ENCODE peak calls at places on chromosomes 3 and 15, in four cellular contexts. One of them, this sample, is unnamed.

GRCh38 chr3:170614214-170614966 is 28.5 kb upstream of the SLC7A14 start:
- DNase-seq in astrocyte: peak
- DNase-seq in mammary epithelial cell: peak
- DNase-seq in GM23338: no peak
- DNase-seq in this sample: no peak

GRCh38 chr3:46468758-46469600 is 4.3 kb upstream of the LTF start:
- DNase-seq in mammary epithelial cell: no peak
- DNase-seq in astrocyte: no peak
- DNase-seq in GM23338: no peak
- DNase-seq in this sample: no peak

GRCh38 chr3:136819784-136820640 is 1.1 kb downstream of the SLC35G2 start:
- DNase-seq in astrocyte: peak
- DNase-seq in mammary epithelial cell: peak
- DNase-seq in GM23338: peak
- DNase-seq in this sample: no peak

GRCh38 chr15:39448409-39448808 is 132.5 kb upstream of the THBS1 start:
- DNase-seq in GM23338: no peak
- DNase-seq in mammary epithelial cell: no peak
- DNase-seq in astrocyte: peak
- DNase-seq in this sample: no peak

GRCh38 chr15:71278989-71279756 is 163.9 kb downstream of the THSD4 start:
- DNase-seq in GM23338: no peak
- DNase-seq in astrocyte: peak
- DNase-seq in mammary epithelial cell: peak
- DNase-seq in this sample: no peak

GRCh38 chr3:173932624-173933023 is 535.1 kb downstream of the NLGN1 start:
- DNase-seq in mammary epithelial cell: peak
- DNase-seq in GM23338: no peak
- DNase-seq in astrocyte: peak
- DNase-seq in this sample: peak

GRCh38 chr15:57610130-57610529 is 18.4 kb downstream of the MYZAP start:
- DNase-seq in mammary epithelial cell: peak
- DNase-seq in GM23338: no peak
- DNase-seq in astrocyte: peak
- DNase-seq in this sample: no peak

GRCh38 chr3:17707813-17708543 is 34.5 kb downstream of the TBC1D5 start:
- DNase-seq in mammary epithelial cell: no peak
- DNase-seq in astrocyte: no peak
- DNase-seq in GM23338: no peak
- DNase-seq in this sample: no peak

GRCh38 chr15:76337047-76337738 is 620 bp downstream of the ISL2 start:
- DNase-seq in GM23338: peak
- DNase-seq in astrocyte: no peak
- DNase-seq in mammary epithelial cell: peak
- DNase-seq in this sample: no peak

GRCh38 chr3:180619723-180620122 is 17.8 kb downstream of the TTC14 start:
- DNase-seq in mammary epithelial cell: no peak
- DNase-seq in astrocyte: peak
- DNase-seq in GM23338: no peak
- DNase-seq in this sample: no peak

GRCh38 chr3:125238759-125239158 is 26.2 kb upstream of the SLC12A8 start:
- DNase-seq in GM23338: no peak
- DNase-seq in mammary epithelial cell: no peak
- DNase-seq in astrocyte: no peak
- DNase-seq in this sample: no peak

GRCh38 chr3:141114816-141115458 is 63.8 kb downstream of the SPSB4 start:
- DNase-seq in astrocyte: no peak
- DNase-seq in mammary epithelial cell: no peak
- DNase-seq in GM23338: peak
- DNase-seq in this sample: no peak

GRCh38 chr3:52294320-52295150 is 6.9 kb downstream of the GLYCTK start:
- DNase-seq in GM23338: no peak
- DNase-seq in mammary epithelial cell: no peak
- DNase-seq in astrocyte: no peak
- DNase-seq in this sample: no peak

GRCh38 chr15:58515807-58516206 is 84.0 kb downstream of the LIPC start:
- DNase-seq in astrocyte: no peak
- DNase-seq in mammary epithelial cell: no peak
- DNase-seq in GM23338: no peak
- DNase-seq in this sample: no peak

GRCh38 chr3:179265875-179266274 is 15.0 kb upstream of the KCNMB3 start:
- DNase-seq in mammary epithelial cell: no peak
- DNase-seq in GM23338: no peak
- DNase-seq in astrocyte: no peak
- DNase-seq in this sample: no peak

GRCh38 chr3:112774293-112774926 is 72.3 kb downstream of the CD200R1L start:
- DNase-seq in GM23338: no peak
- DNase-seq in mammary epithelial cell: peak
- DNase-seq in astrocyte: peak
- DNase-seq in this sample: peak

GRCh38 chr15:47415539-47415971 is 301.8 kb upstream of the SEMA6D start:
- DNase-seq in astrocyte: no peak
- DNase-seq in GM23338: no peak
- DNase-seq in mammary epithelial cell: no peak
- DNase-seq in this sample: no peak

GRCh38 chr3:159632124-159632523 is 356.5 kb upstream of the IL12A start:
- DNase-seq in mammary epithelial cell: no peak
- DNase-seq in astrocyte: no peak
- DNase-seq in GM23338: peak
- DNase-seq in this sample: no peak

GRCh38 chr15:64991536-64992135 is 1.9 kb upstream of the SPG21 start:
- DNase-seq in mammary epithelial cell: no peak
- DNase-seq in astrocyte: no peak
- DNase-seq in GM23338: no peak
- DNase-seq in this sample: no peak

GRCh38 chr15:41666353-41666920 is 6.2 kb downstream of the MGA start:
- DNase-seq in mammary epithelial cell: peak
- DNase-seq in astrocyte: peak
- DNase-seq in GM23338: no peak
- DNase-seq in this sample: no peak

GRCh38 chr15:38531509-38531908 is 33.1 kb downstream of the RASGRP1 start:
- DNase-seq in mammary epithelial cell: peak
- DNase-seq in astrocyte: peak
- DNase-seq in GM23338: no peak
- DNase-seq in this sample: no peak

GRCh38 chr3:42117175-42118008 is 26.2 kb downstream of the TRAK1 start:
- DNase-seq in GM23338: peak
- DNase-seq in mammary epithelial cell: peak
- DNase-seq in astrocyte: peak
- DNase-seq in this sample: no peak

GRCh38 chr3:154956815-154957214 is 123.3 kb upstream of the MME start:
- DNase-seq in mammary epithelial cell: peak
- DNase-seq in astrocyte: no peak
- DNase-seq in GM23338: no peak
- DNase-seq in this sample: peak

GRCh38 chr3:195197764-195198423 is 73.1 kb downstream of the XXYLT1 start:
- DNase-seq in GM23338: no peak
- DNase-seq in astrocyte: peak
- DNase-seq in mammary epithelial cell: peak
- DNase-seq in this sample: no peak

GRCh38 chr15:84722628-84723027 is 6.7 kb upstream of the SEC11A start:
- DNase-seq in mammary epithelial cell: peak
- DNase-seq in astrocyte: no peak
- DNase-seq in GM23338: no peak
- DNase-seq in this sample: no peak

GRCh38 chr15:64861331-64861730 is 19.6 kb downstream of the PLEKHO2 start:
- DNase-seq in GM23338: no peak
- DNase-seq in astrocyte: no peak
- DNase-seq in mammary epithelial cell: no peak
- DNase-seq in this sample: no peak

GRCh38 chr3:14823910-14824629 is 5.3 kb downstream of the FGD5 start:
- DNase-seq in astrocyte: no peak
- DNase-seq in mammary epithelial cell: peak
- DNase-seq in GM23338: no peak
- DNase-seq in this sample: no peak

GRCh38 chr15:100278596-100279380 is 63.0 kb downstream of the ADAMTS17 start:
- DNase-seq in astrocyte: no peak
- DNase-seq in mammary epithelial cell: no peak
- DNase-seq in GM23338: no peak
- DNase-seq in this sample: no peak

GRCh38 chr15:92682772-92683510 is 27.4 kb upstream of the FAM174B start:
- DNase-seq in astrocyte: no peak
- DNase-seq in mammary epithelial cell: no peak
- DNase-seq in GM23338: no peak
- DNase-seq in this sample: no peak

GRCh38 chr15:43948691-43949325 is 122.0 kb downstream of the WDR76 start:
- DNase-seq in astrocyte: peak
- DNase-seq in mammary epithelial cell: no peak
- DNase-seq in GM23338: no peak
- DNase-seq in this sample: peak

GRCh38 chr3:4350789-4351163 is 47.6 kb downstream of the SETMAR start:
- DNase-seq in GM23338: peak
- DNase-seq in mammary epithelial cell: peak
- DNase-seq in astrocyte: peak
- DNase-seq in this sample: peak

GRCh38 chr3:168121175-168121853 is 25.6 kb upstream of the GOLIM4 start:
- DNase-seq in GM23338: no peak
- DNase-seq in mammary epithelial cell: no peak
- DNase-seq in astrocyte: peak
- DNase-seq in this sample: no peak

GRCh38 chr3:183265713-183266417 is 12.8 kb downstream of the B3GNT5 start:
- DNase-seq in GM23338: peak
- DNase-seq in mammary epithelial cell: peak
- DNase-seq in astrocyte: peak
- DNase-seq in this sample: no peak

GRCh38 chr3:55622116-55622515 is 135.0 kb upstream of the WNT5A start:
- DNase-seq in GM23338: no peak
- DNase-seq in mammary epithelial cell: peak
- DNase-seq in astrocyte: peak
- DNase-seq in this sample: no peak

GRCh38 chr15:66566963-66567531 is 1.2 kb upstream of the LCTL start:
- DNase-seq in GM23338: peak
- DNase-seq in astrocyte: peak
- DNase-seq in mammary epithelial cell: peak
- DNase-seq in this sample: peak

GRCh38 chr15:66565141-66565595 is 630 bp downstream of the LCTL start:
- DNase-seq in astrocyte: no peak
- DNase-seq in mammary epithelial cell: no peak
- DNase-seq in GM23338: peak
- DNase-seq in this sample: no peak

GRCh38 chr15:66563566-66564110 is 2.2 kb downstream of the LCTL start:
- DNase-seq in mammary epithelial cell: no peak
- DNase-seq in astrocyte: no peak
- DNase-seq in GM23338: no peak
- DNase-seq in this sample: no peak

GRCh38 chr15:66564136-66565041 is 1.4 kb downstream of the LCTL start:
- DNase-seq in GM23338: peak
- DNase-seq in mammary epithelial cell: no peak
- DNase-seq in astrocyte: no peak
- DNase-seq in this sample: no peak

DNA sequence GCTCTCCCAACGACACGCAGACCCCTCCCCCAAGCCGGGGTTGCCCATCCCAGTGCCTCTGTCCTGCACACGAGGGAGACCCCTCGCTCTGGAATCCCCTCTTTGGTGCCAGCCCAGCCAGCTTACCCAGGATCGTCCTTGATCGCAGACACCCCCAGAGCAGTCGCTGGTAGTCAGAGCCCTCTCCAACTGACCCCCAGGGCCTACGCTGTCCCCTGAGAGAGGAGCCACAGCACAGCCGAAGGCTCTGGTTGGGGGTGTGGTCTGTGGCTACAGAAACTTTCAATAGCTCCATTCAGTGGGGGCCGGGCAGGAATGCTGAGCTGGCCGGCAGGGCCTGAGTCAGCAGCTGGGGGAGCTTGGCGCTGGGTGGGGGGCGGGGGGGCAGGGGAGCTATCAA is at the start of gene LCTL:
- DNase-seq in GM23338: peak
- DNase-seq in mammary epithelial cell: peak
- DNase-seq in astrocyte: peak
- DNase-seq in this sample: peak
- TF ChIP-seq EZH2 in GM23338: no peak
- TF ChIP-seq EZH2 in mammary epithelial cell: no peak
- TF ChIP-seq EZH2 in astrocyte: no peak
- TF ChIP-seq EZH2 in this sample: no peak

DNA sequence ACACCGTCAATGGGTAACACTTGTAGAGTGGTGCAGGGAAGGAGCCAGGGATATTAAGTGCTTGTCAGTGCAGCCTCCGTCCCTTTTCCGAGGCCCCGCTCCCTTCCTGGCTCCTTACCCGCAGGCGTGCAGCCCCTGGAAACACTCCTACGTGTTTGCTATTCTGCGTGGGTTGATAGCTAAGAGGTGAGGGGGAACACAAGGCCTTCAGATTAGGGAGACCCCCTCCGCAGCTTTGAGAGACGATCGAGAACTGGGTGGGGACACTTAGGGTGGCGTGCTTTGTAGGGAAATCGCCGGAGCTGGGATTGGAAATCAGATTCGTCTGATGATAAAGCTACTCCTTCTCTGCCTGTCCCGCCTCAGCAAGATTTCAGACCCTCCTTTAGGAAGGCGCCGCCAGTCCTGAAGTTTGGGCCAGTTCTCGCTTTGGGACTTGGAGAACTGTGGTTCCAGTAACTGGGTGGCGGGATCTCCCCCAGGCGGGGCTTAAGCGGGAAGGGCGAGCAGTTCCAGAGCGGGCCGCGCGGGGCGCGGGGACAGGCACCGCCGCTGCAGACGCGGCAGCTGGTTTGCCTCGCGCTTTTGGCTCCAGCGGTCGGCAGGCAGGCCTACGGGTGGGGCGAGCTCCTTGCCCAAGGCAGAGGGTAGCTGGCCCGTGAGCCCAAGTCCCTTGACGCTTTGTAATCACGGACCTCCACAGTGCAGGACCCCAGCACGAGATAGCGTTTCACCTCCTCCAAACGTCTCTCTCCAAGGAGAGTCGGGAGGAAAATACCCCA is 8.0 kb upstream of the FAM107A start:
- DNase-seq in GM23338: peak
- DNase-seq in mammary epithelial cell: peak
- DNase-seq in astrocyte: peak
- DNase-seq in this sample: peak
- TF ChIP-seq EZH2 in GM23338: no peak
- TF ChIP-seq EZH2 in mammary epithelial cell: no peak
- TF ChIP-seq EZH2 in astrocyte: no peak
- TF ChIP-seq EZH2 in this sample: no peak

GRCh38 chr15:29570121-29570930 is 251.9 kb downstream of the TJP1 start:
- DNase-seq in mammary epithelial cell: no peak
- DNase-seq in astrocyte: no peak
- DNase-seq in GM23338: peak
- DNase-seq in this sample: peak

GRCh38 chr15:29571728-29572454 is 250.4 kb downstream of the TJP1 start:
- DNase-seq in mammary epithelial cell: no peak
- DNase-seq in GM23338: peak
- DNase-seq in astrocyte: no peak
- DNase-seq in this sample: no peak

GRCh38 chr15:29569533-29570092 is 252.7 kb downstream of the TJP1 start:
- DNase-seq in GM23338: peak
- DNase-seq in astrocyte: no peak
- DNase-seq in mammary epithelial cell: no peak
- DNase-seq in this sample: no peak

GRCh38 chr15:29568840-29569532 is 253.3 kb downstream of the TJP1 start:
- DNase-seq in astrocyte: no peak
- DNase-seq in mammary epithelial cell: peak
- DNase-seq in GM23338: peak
- DNase-seq in this sample: peak

GRCh38 chr15:29570931-29571727 is 251.1 kb downstream of the TJP1 start:
- DNase-seq in GM23338: peak
- DNase-seq in mammary epithelial cell: peak
- DNase-seq in astrocyte: peak
- DNase-seq in this sample: peak
- TF ChIP-seq EZH2 in GM23338: peak
- TF ChIP-seq EZH2 in mammary epithelial cell: peak
- TF ChIP-seq EZH2 in astrocyte: peak
- TF ChIP-seq EZH2 in this sample: peak

GRCh38 chr15:80250614-80251504 is 1.2 kb downstream of the CTXND1 start:
- DNase-seq in mammary epithelial cell: no peak
- DNase-seq in GM23338: peak
- DNase-seq in astrocyte: no peak
- DNase-seq in this sample: no peak
- TF ChIP-seq EZH2 in mammary epithelial cell: no peak
- TF ChIP-seq EZH2 in GM23338: peak
- TF ChIP-seq EZH2 in astrocyte: no peak
- TF ChIP-seq EZH2 in this sample: no peak

This sample was measured in MM.1S.